ENCODE peak calls at places on chromosomes 5 and 9, in ten cellular contexts. A is activated CD4-positive, alpha-beta T cell treated with anti-CD3 and anti-CD28 coated beads, Interleukin-2, amount 10 ng/mL, durations not matched to agents 7 days and 5 days; Q is NCI-H82; F is AG08396; H is BJ; O is hypothalamus; B is upper lobe of right lung; Y is kidney glomerular epithelial cell; W is GM13977; C is NCI-H2081. U is an unnamed sample.

GRCh38 chr5:9013147-9013546 is 532.7 kb downstream of the SEMA5A start:
- DNase-seq in A (no peak), Q (no peak), B (no peak), W (no peak), C (no peak), Y (no peak), O (no peak), H (no peak), F (no peak), U (no peak)

GRCh38 chr5:56819027-56819881 is 3.9 kb downstream of the MAP3K1 start:
- DNase-seq in C (no peak), W (no peak), Y (peak; percentile 81), O (no peak), H (no peak), B (no peak), F (no peak), A (no peak), Q (no peak), U (no peak)

GRCh38 chr9:89323257-89323841 is 5.0 kb downstream of the SECISBP2 start:
- DNase-seq in A (no peak), O (no peak), Q (no peak), F (no peak), Y (no peak), B (no peak), H (no peak), C (no peak), W (no peak), U (no peak)

GRCh38 chr5:149274964-149275363 is 3.3 kb downstream of the AFAP1L1 start:
- DNase-seq in C (no peak), W (no peak), A (no peak), B (no peak), O (no peak), Q (no peak), Y (no peak), H (no peak), F (peak; percentile 49), U (no peak)

GRCh38 chr9:121399883-121400607 is 30.0 kb upstream of the STOM start:
- DNase-seq in H (peak; percentile 51), Q (peak; percentile 82), F (peak; percentile 24), O (no peak), Y (peak; percentile 82), A (peak; percentile 39), B (no peak), W (peak; percentile 37), C (peak; percentile 60), U (peak; percentile 65)

GRCh38 chr5:68490401-68490800 is 274.8 kb downstream of the PIK3R1 start:
- DNase-seq in W (no peak), B (no peak), F (no peak), Q (no peak), Y (no peak), A (no peak), C (no peak), H (no peak), O (no peak), U (no peak)

GRCh38 chr5:149747141-149747832 is 17.2 kb downstream of the PPARGC1B start:
- DNase-seq in H (no peak), C (no peak), O (no peak), B (peak; percentile 92), Y (peak; percentile 9), F (no peak), W (no peak), Q (no peak), A (no peak), U (no peak)

GRCh38 chr5:1660511-1660910 is 136.8 kb upstream of the LPCAT1 start:
- DNase-seq in H (no peak), B (peak; percentile 30), C (no peak), O (no peak), A (no peak), F (no peak), W (no peak), Q (no peak), Y (no peak), U (no peak)

GRCh38 chr9:134174073-134174449 is 9.7 kb upstream of the RNU6ATAC start:
- DNase-seq in W (no peak), O (no peak), A (no peak), Q (no peak), H (no peak), Y (no peak), C (no peak), B (peak; percentile 75), F (no peak), U (no peak)

GRCh38 chr9:137387034-137387890 is 35.7 kb downstream of the EXD3 start:
- DNase-seq in Q (no peak), Y (no peak), O (no peak), A (peak; percentile 66), W (no peak), C (peak; percentile 42), H (no peak), F (no peak), B (no peak), U (no peak)

GRCh38 chr9:38388283-38389223 is 3.9 kb upstream of the ALDH1B1 start:
- DNase-seq in B (no peak), Q (peak; percentile 65), F (peak; percentile 35), H (no peak), O (no peak), C (no peak), Y (no peak), W (no peak), A (no peak), U (no peak)

GRCh38 chr9:98453589-98454311 is 198.3 kb upstream of the TBC1D2 start:
- DNase-seq in A (no peak), Y (peak; percentile 11), Q (no peak), W (no peak), O (no peak), F (no peak), B (no peak), C (no peak), H (no peak), U (no peak)

GRCh38 chr5:3200356-3200755 is 395.3 kb upstream of the IRX1 start:
- DNase-seq in A (no peak), Y (no peak), H (no peak), W (no peak), O (no peak), F (no peak), B (no peak), Q (no peak), C (no peak), U (no peak)

GRCh38 chr9:35792826-35793225 is 1.4 kb downstream of the NPR2 start:
- DNase-seq in F (no peak), Q (no peak), H (no peak), W (no peak), C (no peak), O (no peak), A (no peak), Y (no peak), B (no peak), U (no peak)

GRCh38 chr5:146660381-146660960 is 144.5 kb upstream of the GPR151 start:
- DNase-seq in Y (no peak), F (no peak), Q (no peak), W (no peak), C (no peak), B (no peak), A (no peak), O (no peak), H (no peak), U (no peak)

GRCh38 chr5:132134384-132134783 is 60.8 kb downstream of the CSF2 start:
- DNase-seq in Y (no peak), Q (no peak), H (no peak), W (no peak), C (no peak), A (no peak), B (no peak), O (no peak), F (no peak), U (no peak)

GRCh38 chr9:69801994-69802393 is 18.6 kb upstream of the CFAP95 start:
- DNase-seq in Q (no peak), B (no peak), H (no peak), A (no peak), C (no peak), W (no peak), Y (no peak), F (no peak), O (no peak), U (no peak)

U was measured in midbrain.